ENCODE peak calls at places on chromosomes 6 and 20, in nine cellular contexts. R is endothelial cell, B is activated T-cell treated with anti-CD3 and anti-CD28 coated beads for 48 hours, N is aorta, Q is HEK293T, O is RPMI7951, Y is cardiac fibroblast, A is breast epithelium, V is heart left ventricle. X is an unnamed sample.

GRCh38 chr6:12572884-12573824 is 143.4 kb upstream of the PHACTR1 start:
- DNase-seq in O (peak), Q (no peak), B (no peak), Y (peak), V (no peak), N (no peak), A (no peak), R (no peak), X (peak)

GRCh38 chr6:157848693-157849092 is 25.6 kb downstream of the SNX9 start:
- DNase-seq in Y (no peak), Q (no peak), A (no peak), O (no peak), V (no peak), R (no peak), B (no peak), N (no peak), X (no peak)

GRCh38 chr20:38649275-38649891 is 47.8 kb downstream of the ARHGAP40 start:
- DNase-seq in O (peak), V (no peak), B (no peak), R (peak), Y (peak), Q (peak), A (no peak), N (no peak), X (no peak)

GRCh38 chr6:158087519-158087867 is 80.6 kb downstream of the SERAC1 start:
- DNase-seq in N (no peak), B (no peak), A (no peak), O (no peak), Q (no peak), R (no peak), Y (no peak), V (no peak), X (no peak)

GRCh38 chr20:3815703-3816315 is 4.5 kb upstream of the AP5S1 start:
- DNase-seq in V (no peak), R (no peak), N (no peak), Y (no peak), B (no peak), A (no peak), Q (no peak), O (no peak), X (no peak)

GRCh38 chr20:57716202-57716601 is 6.4 kb upstream of the PMEPA1 start:
- DNase-seq in O (peak), V (no peak), R (no peak), N (no peak), B (no peak), Y (peak), A (no peak), Q (no peak), X (no peak)

GRCh38 chr6:97524846-97525245 is 241.8 kb upstream of the MMS22L start:
- DNase-seq in Q (peak), A (no peak), R (peak), N (no peak), Y (no peak), B (no peak), O (peak), V (no peak), X (no peak)

GRCh38 chr6:44229376-44230033 is 6.1 kb downstream of the SLC29A1 start:
- DNase-seq in V (peak), B (no peak), N (peak), Y (no peak), A (no peak), O (no peak), Q (no peak), R (no peak), X (no peak)

GRCh38 chr6:143806282-143807102 is 36.6 kb upstream of the LTV1 start:
- DNase-seq in R (no peak), Q (no peak), N (no peak), A (no peak), Y (peak), O (peak), B (peak), V (no peak), X (no peak)

GRCh38 chr20:51447097-51447764 is 95.3 kb downstream of the NFATC2 start:
- DNase-seq in A (peak), B (no peak), V (peak), O (peak), R (no peak), N (peak), Q (no peak), Y (peak), X (peak)

GRCh38 chr6:27791182-27791939 is 120.8 kb downstream of the OR2B2 start:
- DNase-seq in V (peak), R (peak), A (no peak), B (peak), N (peak), O (peak), Y (peak), Q (peak), X (peak)

GRCh38 chr20:5835234-5835845 is 85.1 kb downstream of the SHLD1 start:
- DNase-seq in N (no peak), A (no peak), V (peak), O (peak), Q (no peak), B (no peak), R (no peak), Y (peak), X (no peak)

GRCh38 chr6:96704713-96705112 is 132.6 kb downstream of the GPR63 start:
- DNase-seq in R (no peak), Y (no peak), N (no peak), O (no peak), B (no peak), A (no peak), Q (no peak), V (no peak), X (no peak)

GRCh38 chr6:127366281-127367022 is 23.0 kb upstream of the ECHDC1 start:
- DNase-seq in A (no peak), Y (peak), N (no peak), R (no peak), O (peak), V (peak), B (no peak), Q (no peak), X (no peak)

GRCh38 chr6:65776332-65776731 is 69.3 kb upstream of the EYS start:
- DNase-seq in Y (no peak), Q (peak), V (no peak), B (no peak), O (no peak), N (no peak), A (no peak), R (no peak), X (no peak)

GRCh38 chr6:14948586-14949245 is 297.2 kb upstream of the JARID2 start:
- DNase-seq in O (no peak), A (no peak), Q (no peak), N (no peak), Y (no peak), V (no peak), B (no peak), R (no peak), X (no peak)

GRCh38 chr6:143397229-143398222 is 53.0 kb downstream of the ADAT2 start:
- DNase-seq in N (peak), O (peak), V (peak), Q (no peak), A (peak), Y (peak), R (peak), B (no peak), X (no peak)

GRCh38 chr6:3987072-3987471 is 91.9 kb downstream of the FAM217A start:
- DNase-seq in N (no peak), V (no peak), O (peak), Q (no peak), R (no peak), Y (peak), B (no peak), A (no peak), X (no peak)

GRCh38 chr6:16355699-16356481 is 117.5 kb downstream of the GMPR start:
- DNase-seq in A (no peak), V (no peak), R (no peak), B (no peak), Y (peak), O (peak), Q (no peak), N (no peak), X (no peak)

GRCh38 chr6:136365781-136366354 is 76.2 kb upstream of the BCLAF1 start:
- DNase-seq in B (no peak), O (no peak), Y (no peak), N (no peak), V (peak), A (peak), Q (no peak), R (no peak), X (peak)

X was measured in occipital lobe.